ENCODE peak calls at places on chromosomes 6 and 20, in nine cellular contexts. E, W, B, X, P, F, G, S and R are unnamed samples.

GRCh38 chr6:11403035-11403601 is 134.4 kb upstream of the TMEM170B start:
- DNase-seq in W (no peak), X (no peak), S (no peak), P (no peak), G (no peak), F (no peak), E (no peak), B (no peak), R (no peak)

GRCh38 chr20:51195990-51196389 is 173.1 kb upstream of the KCNG1 start:
- DNase-seq in X (no peak), E (no peak), W (no peak), G (no peak), S (no peak), F (no peak), B (no peak), P (no peak), R (no peak)

GRCh38 chr6:159116343-159116742 is 52.9 kb upstream of the FNDC1 start:
- DNase-seq in G (peak), B (no peak), E (no peak), W (no peak), S (no peak), F (no peak), P (no peak), X (no peak), R (no peak)

GRCh38 chr6:136113736-136114173 is 136.4 kb downstream of the MTFR2 start:
- DNase-seq in E (no peak), P (no peak), B (no peak), F (no peak), G (peak), S (peak), X (no peak), W (no peak), R (no peak)

GRCh38 chr6:143811492-143812157 is 31.5 kb upstream of the LTV1 start:
- DNase-seq in P (no peak), S (no peak), E (no peak), W (no peak), G (no peak), B (no peak), X (no peak), F (no peak), R (no peak)

GRCh38 chr20:51910202-51911050 is 108.1 kb upstream of the SALL4 start:
- DNase-seq in B (no peak), F (peak), P (no peak), W (no peak), S (peak), E (no peak), X (no peak), G (no peak), R (no peak)

GRCh38 chr20:58214310-58214709 is 14.1 kb downstream of the ANKRD60 start:
- DNase-seq in S (no peak), W (no peak), E (no peak), B (no peak), P (no peak), G (no peak), F (no peak), X (no peak), R (no peak)

GRCh38 chr6:35093118-35093445 is 48.1 kb downstream of the TCP11 start:
- DNase-seq in F (no peak), P (no peak), G (no peak), W (no peak), B (no peak), X (no peak), S (no peak), E (no peak), R (no peak)

GRCh38 chr6:139500977-139501376 is 126.5 kb upstream of the CITED2 start:
- DNase-seq in F (no peak), E (no peak), S (no peak), W (no peak), P (no peak), G (no peak), B (no peak), X (no peak), R (no peak)

GRCh38 chr6:109059591-109060021 is 35.0 kb downstream of the SESN1 start:
- DNase-seq in W (no peak), F (no peak), P (no peak), X (no peak), G (no peak), E (no peak), S (no peak), B (no peak), R (no peak)

GRCh38 chr6:79699606-79700005 is 68.5 kb downstream of the SH3BGRL2 start:
- DNase-seq in E (no peak), G (no peak), X (no peak), B (no peak), P (no peak), S (no peak), W (no peak), F (no peak), R (no peak)

GRCh38 chr6:74256387-74257180 is 560.6 kb downstream of the CD109 start:
- DNase-seq in G (no peak), B (no peak), X (no peak), P (no peak), S (no peak), F (no peak), E (no peak), W (no peak), R (no peak)

GRCh38 chr6:41698350-41698781 is 37.0 kb downstream of the TFEB start:
- DNase-seq in E (no peak), S (peak), P (no peak), W (no peak), B (no peak), F (no peak), X (no peak), G (no peak), R (no peak)
- TF ChIP-seq POLR2AphosphoS5 in E (no peak), S (peak), P (no peak), W (no peak), B (no peak), F (no peak), X (no peak), G (no peak), R (no peak)

DNA sequence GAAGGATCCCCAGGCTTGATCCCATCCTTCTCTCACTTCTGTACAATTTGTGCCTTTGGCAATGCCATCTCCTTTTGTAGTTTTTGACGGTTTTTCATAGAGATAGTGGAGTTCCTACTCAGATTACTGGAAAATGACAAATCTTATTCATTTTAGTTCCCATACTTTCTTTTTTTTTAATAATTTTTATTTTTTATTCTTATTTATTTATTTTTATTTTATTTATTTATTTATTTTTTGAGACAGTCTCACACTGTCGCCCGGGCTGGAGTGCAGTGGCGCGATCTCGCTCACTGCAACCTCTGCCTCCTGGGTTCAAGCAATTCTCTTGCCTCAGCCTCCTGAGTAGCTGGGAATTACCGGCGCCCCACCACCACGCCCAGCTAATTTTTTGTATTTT is 4.3 kb upstream of the GABBR1 start:
- DNase-seq in P (no peak), E (no peak), S (no peak), G (no peak), W (no peak), X (no peak), F (no peak), B (no peak), R (no peak)
- TF ChIP-seq POLR2AphosphoS5 in P (no peak), E (no peak), S (no peak), G (no peak), W (no peak), X (no peak), F (no peak), B (no peak), R (no peak)

DNA sequence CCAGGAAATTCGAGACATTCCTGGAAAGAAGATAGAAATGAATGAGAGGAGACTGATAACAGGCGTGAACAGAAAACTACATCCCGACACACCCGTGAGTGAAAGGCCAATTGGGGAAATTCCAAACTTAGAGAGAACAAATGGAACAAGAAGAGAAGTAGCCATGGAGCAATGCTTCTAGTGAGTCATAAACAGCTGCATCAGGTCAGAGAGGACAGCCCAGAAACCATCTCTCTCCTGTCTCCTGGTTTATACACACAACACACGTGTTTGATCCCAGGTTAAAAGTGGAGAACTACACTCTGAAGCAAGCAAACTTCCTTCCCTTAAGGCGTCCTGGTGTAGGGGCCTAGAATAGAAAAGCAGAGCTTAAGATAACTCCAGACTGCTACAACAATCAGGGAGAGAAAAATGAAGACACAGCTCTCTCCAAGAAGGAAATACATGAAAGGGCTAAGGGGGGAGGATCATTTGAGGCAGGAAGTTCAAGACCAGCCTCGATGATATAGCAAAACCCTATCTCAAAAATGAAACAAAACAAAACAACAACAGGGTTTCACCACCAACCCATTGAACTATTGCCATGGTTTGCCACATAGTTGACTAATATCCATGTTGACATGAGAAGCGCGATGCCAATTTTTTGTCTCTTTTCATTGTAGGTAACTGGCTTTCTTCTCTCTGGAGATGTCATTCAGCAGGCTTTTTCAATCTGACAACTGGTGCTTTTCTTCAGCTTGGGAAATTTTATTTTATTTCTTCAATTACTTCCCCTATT is 26.9 kb downstream of the NRN1 start:
- DNase-seq in E (no peak), X (no peak), W (no peak), B (no peak), G (no peak), F (no peak), S (no peak), P (no peak), R (no peak)
- TF ChIP-seq POLR2AphosphoS5 in E (no peak), X (no peak), W (peak), B (no peak), G (no peak), F (no peak), S (no peak), P (no peak), R (no peak)

GRCh38 chr6:47097092-47097945 is 55.2 kb upstream of the ADGRF1 start:
- DNase-seq in X (peak), G (peak), E (peak), B (peak), P (peak), S (peak), W (no peak), F (peak), R (peak)
- TF ChIP-seq POLR2AphosphoS5 in X (no peak), G (no peak), E (no peak), B (peak), P (no peak), S (no peak), W (no peak), F (peak), R (no peak)

GRCh38 chr6:44192428-44193041 is 24.2 kb upstream of the MYMX start:
- DNase-seq in W (no peak), F (no peak), G (no peak), X (no peak), S (no peak), B (no peak), E (no peak), P (no peak), R (no peak)
- TF ChIP-seq POLR2AphosphoS5 in W (no peak), F (no peak), G (no peak), X (no peak), S (no peak), B (no peak), E (no peak), P (no peak), R (no peak)

GRCh38 chr6:10393544-10394225 is 21.2 kb downstream of the TFAP2A start:
- DNase-seq in X (no peak), P (no peak), B (no peak), G (no peak), S (no peak), W (no peak), F (no peak), E (no peak), R (no peak)

GRCh38 chr6:10397756-10398438 is 17.0 kb downstream of the TFAP2A start:
- DNase-seq in X (no peak), G (no peak), P (no peak), E (no peak), B (no peak), W (no peak), S (no peak), F (no peak), R (no peak)

GRCh38 chr6:10396775-10397174 is 18.1 kb downstream of the TFAP2A start:
- DNase-seq in B (no peak), P (no peak), W (no peak), G (no peak), E (no peak), X (no peak), F (no peak), S (no peak), R (no peak)

GRCh38 chr6:10395946-10396577 is 18.8 kb downstream of the TFAP2A start:
- DNase-seq in P (no peak), E (no peak), F (no peak), W (no peak), X (no peak), G (no peak), S (no peak), B (no peak), R (no peak)

DNA sequence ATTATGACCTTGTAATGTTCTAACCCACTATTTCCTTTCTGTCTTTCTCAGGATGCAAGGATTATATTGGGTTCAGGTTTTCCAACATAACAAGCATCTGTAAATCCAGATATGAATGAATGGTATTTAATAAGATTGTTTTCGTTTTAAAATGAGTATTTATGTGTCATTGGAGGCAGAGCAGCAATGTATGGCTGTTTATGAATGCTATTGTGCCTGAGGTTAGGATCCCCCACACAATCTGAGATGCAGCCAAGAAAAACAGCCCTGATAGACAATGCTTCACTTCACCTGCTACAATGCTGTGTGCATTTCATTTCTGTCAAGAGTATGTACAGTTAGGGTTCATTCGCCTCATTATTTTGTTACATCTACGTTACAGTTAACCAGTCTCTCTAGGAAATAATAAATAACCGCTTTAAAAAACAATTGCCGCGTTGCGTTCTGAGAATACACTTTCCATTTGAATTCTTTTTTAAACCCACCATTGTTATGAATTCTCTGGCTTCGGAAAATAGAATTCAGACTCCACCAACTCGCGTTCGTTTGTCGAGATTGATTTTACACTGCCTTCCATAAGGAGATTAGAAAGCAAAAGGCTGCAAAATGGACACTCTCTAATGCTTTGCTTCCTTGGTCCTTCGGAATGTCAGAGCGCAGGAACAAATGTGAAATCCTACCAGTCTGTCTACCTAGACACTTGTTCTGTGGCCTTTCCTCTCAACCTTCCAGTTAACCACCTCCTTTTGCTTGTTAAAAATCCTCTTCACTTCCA is 19.5 kb downstream of the TFAP2A start:
- DNase-seq in S (no peak), B (no peak), X (no peak), P (no peak), G (no peak), E (no peak), W (no peak), F (no peak), R (no peak)
- TF ChIP-seq POLR2AphosphoS5 in S (no peak), B (no peak), X (no peak), P (no peak), G (no peak), E (no peak), W (no peak), F (no peak), R (no peak)

GRCh38 chr6:1624071-1624847 is 14.5 kb downstream of the FOXC1 start:
- DNase-seq in E (no peak), P (no peak), F (no peak), X (peak), B (peak), W (no peak), S (no peak), G (no peak), R (no peak)

GRCh38 chr6:1625352-1625773 is 15.6 kb downstream of the FOXC1 start:
- DNase-seq in P (no peak), G (no peak), X (no peak), B (no peak), F (no peak), W (no peak), E (no peak), S (no peak), R (no peak)

GRCh38 chr6:1623769-1624070 is 14.0 kb downstream of the FOXC1 start:
- DNase-seq in B (peak), F (no peak), S (no peak), E (no peak), G (no peak), W (no peak), X (no peak), P (no peak), R (no peak)

GRCh38 chr6:1625926-1626413 is 16.3 kb downstream of the FOXC1 start:
- DNase-seq in E (no peak), G (no peak), B (no peak), S (no peak), W (no peak), F (no peak), P (no peak), X (no peak), R (no peak)

DNA sequence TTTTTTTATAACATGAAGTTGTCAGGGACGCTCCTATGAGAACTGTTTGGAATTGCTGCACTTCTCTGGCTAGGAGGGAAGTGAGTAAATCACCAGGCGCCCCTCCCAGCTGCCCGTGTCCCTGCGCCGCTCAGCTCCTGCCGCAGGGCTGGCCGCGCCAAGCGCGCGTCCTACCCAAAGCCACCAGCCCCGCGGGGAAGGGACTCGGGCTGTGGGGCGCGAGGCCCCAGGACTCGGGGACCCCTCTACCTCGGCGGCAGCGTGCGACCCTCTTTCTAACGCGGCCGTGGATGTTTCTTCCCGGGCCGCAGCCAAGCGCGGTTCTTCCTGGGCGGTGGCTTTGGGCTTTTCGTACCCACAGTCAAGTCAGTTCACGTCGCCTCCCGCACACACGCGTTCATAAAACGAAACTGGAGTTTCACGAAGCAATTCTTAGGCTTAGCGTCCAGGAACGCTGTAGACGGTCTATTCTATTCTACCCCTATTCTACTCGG is 15.2 kb downstream of the FOXC1 start:
- DNase-seq in P (no peak), B (no peak), X (no peak), G (no peak), E (no peak), F (no peak), S (no peak), W (no peak), R (no peak)
- TF ChIP-seq POLR2AphosphoS5 in P (no peak), B (no peak), X (no peak), G (no peak), E (no peak), F (no peak), S (no peak), W (no peak), R (no peak)

GRCh38 chr20:35144694-35145093 is 2.4 kb downstream of the EDEM2 start:
- DNase-seq in G (no peak), P (no peak), X (no peak), W (no peak), E (peak), B (no peak), F (no peak), S (no peak), R (no peak)

GRCh38 chr20:35151739-35152138 is 4.6 kb upstream of the EDEM2 start:
- DNase-seq in W (no peak), G (no peak), S (no peak), F (no peak), P (no peak), B (no peak), X (no peak), E (no peak), R (no peak)

GRCh38 chr20:35146299-35146921 is 726 bp downstream of the EDEM2 start:
- DNase-seq in G (no peak), B (no peak), S (peak), F (no peak), E (no peak), P (no peak), X (no peak), W (no peak), R (peak)

GRCh38 chr20:35145141-35145564 is 2.0 kb downstream of the EDEM2 start:
- DNase-seq in P (peak), S (peak), E (peak), F (peak), X (no peak), W (no peak), B (no peak), G (no peak), R (peak)

GRCh38 chr20:35146922-35147574 is at the start of gene EDEM2:
- DNase-seq in E (peak), F (peak), B (peak), S (peak), G (peak), W (peak), P (peak), X (peak), R (peak)
- TF ChIP-seq POLR2AphosphoS5 in E (peak), F (peak), B (peak), S (peak), G (peak), W (peak), P (peak), X (peak), R (peak)

GRCh38 chr6:72721346-72721745 is 99.5 kb downstream of the KCNQ5 start:
- DNase-seq in F (no peak), G (no peak), P (no peak), E (no peak), W (no peak), B (no peak), S (no peak), X (no peak), R (no peak)

GRCh38 chr6:72720464-72720863 is 98.6 kb downstream of the KCNQ5 start:
- DNase-seq in S (no peak), W (no peak), X (no peak), E (no peak), G (no peak), F (no peak), P (no peak), B (no peak), R (no peak)

GRCh38 chr6:72728706-72729343 is 107.0 kb downstream of the KCNQ5 start:
- DNase-seq in S (no peak), W (no peak), X (no peak), B (no peak), F (no peak), P (no peak), G (no peak), E (no peak), R (no peak)

DNA sequence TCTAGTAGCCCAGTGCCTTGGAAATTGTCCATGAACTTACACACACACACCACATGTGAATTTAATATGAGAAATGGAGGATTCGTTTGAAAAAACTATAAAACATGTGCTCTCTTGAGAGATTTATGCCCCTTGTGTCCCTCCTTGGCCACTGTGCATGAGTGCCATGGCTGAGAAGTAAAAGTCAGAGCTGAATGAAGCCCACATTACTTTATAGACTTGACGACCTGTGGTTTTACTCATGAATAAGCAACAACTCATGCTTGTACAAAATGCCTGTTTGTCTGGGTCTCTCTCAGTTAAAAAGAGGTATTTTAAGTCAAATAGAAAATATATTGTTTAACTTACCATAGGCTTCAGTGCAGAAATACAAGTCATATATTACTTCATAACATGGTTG is 102.7 kb downstream of the KCNQ5 start:
- DNase-seq in X (no peak), E (peak), W (no peak), S (no peak), G (no peak), P (no peak), B (no peak), F (no peak), R (no peak)
- TF ChIP-seq POLR2AphosphoS5 in X (no peak), E (no peak), W (no peak), S (no peak), G (no peak), P (no peak), B (no peak), F (no peak), R (no peak)